ENCODE peak calls at places on chromosomes 7 and 10, in seven cellular contexts. R, X, D, B, Q, H and N are unnamed samples.

GRCh38 chr10:103525901-103526300 is 32.4 kb downstream of the NEURL1 start:
- DNase-seq in R (no peak), X (no peak), D (no peak), B (no peak), Q (no peak), H (no peak), N (no peak)

GRCh38 chr7:151014950-151015349 is 9.3 kb downstream of the ATG9B start:
- DNase-seq in R (no peak), X (no peak), D (no peak), B (no peak), Q (no peak), H (no peak), N (no peak)

GRCh38 chr7:1898628-1899185 is 228.6 kb downstream of the ELFN1 start:
- DNase-seq in R (no peak), X (no peak), D (no peak), B (no peak), Q (no peak), H (no peak), N (no peak)

GRCh38 chr7:50346548-50347497 is 42.3 kb downstream of the IKZF1 start:
- DNase-seq in R (no peak), X (no peak), D (no peak), B (no peak), Q (no peak), H (no peak), N (no peak)

GRCh38 chr7:159099711-159100231 is 44.9 kb downstream of the VIPR2 start:
- DNase-seq in R (no peak), X (no peak), D (no peak), B (no peak), Q (no peak), H (no peak), N (no peak)

GRCh38 chr10:62306663-62307062 is 38.0 kb upstream of the RTKN2 start:
- DNase-seq in R (no peak), X (no peak), D (peak), B (no peak), Q (no peak), H (no peak), N (no peak)

GRCh38 chr10:69343905-69344304 is 65.6 kb downstream of the HK1 start:
- DNase-seq in R (no peak), X (no peak), D (no peak), B (no peak), Q (no peak), H (no peak), N (no peak)

GRCh38 chr7:613442-614140 is 93.9 kb upstream of the PDGFA start:
- DNase-seq in R (no peak), X (no peak), D (no peak), B (no peak), Q (no peak), H (no peak), N (no peak)

GRCh38 chr7:17952387-17952786 is 12.1 kb upstream of the SNX13 start:
- DNase-seq in R (no peak), X (no peak), D (no peak), B (no peak), Q (no peak), H (no peak), N (no peak)

GRCh38 chr10:3774018-3774813 is 10.8 kb downstream of the KLF6 start:
- DNase-seq in R (no peak), X (peak), D (no peak), B (no peak), Q (no peak), H (no peak), N (no peak)

GRCh38 chr10:124197301-124198148 is 104.1 kb upstream of the CHST15 start:
- DNase-seq in R (no peak), X (no peak), D (no peak), B (no peak), Q (no peak), H (no peak), N (no peak)

GRCh38 chr7:130987092-130987491 is 253.1 kb upstream of the KLF14 start:
- DNase-seq in R (no peak), X (peak), D (no peak), B (no peak), Q (no peak), H (no peak), N (no peak)

GRCh38 chr10:131789516-131789915 is 111.3 kb upstream of the PPP2R2D start:
- DNase-seq in R (no peak), X (no peak), D (no peak), B (no peak), Q (no peak), H (no peak), N (no peak)

GRCh38 chr10:125977206-125977605 is 80.8 kb downstream of the FANK1 start:
- DNase-seq in R (no peak), X (no peak), D (no peak), B (no peak), Q (no peak), H (no peak), N (no peak)

GRCh38 chr10:132684164-132684891 is 101.6 kb downstream of the NKX6-2 start:
- DNase-seq in R (no peak), X (peak), D (no peak), B (peak), Q (no peak), H (no peak), N (peak)

GRCh38 chr7:55469271-55469681 is 103.0 kb downstream of the VOPP1 start:
- DNase-seq in R (peak), X (no peak), D (peak), B (no peak), Q (peak), H (peak), N (no peak)

GRCh38 chr7:56007167-56007652 is 42.8 kb downstream of the NIPSNAP2 start:
- DNase-seq in R (no peak), X (no peak), D (no peak), B (no peak), Q (no peak), H (no peak), N (no peak)

GRCh38 chr10:44513592-44513991 is 128.7 kb upstream of the CXCL12 start:
- DNase-seq in R (no peak), X (no peak), D (no peak), B (peak), Q (no peak), H (no peak), N (no peak)

GRCh38 chr7:123260428-123260960 is 60.7 kb upstream of the SLC13A1 start:
- DNase-seq in R (no peak), X (no peak), D (no peak), B (no peak), Q (no peak), H (no peak), N (no peak)

GRCh38 chr10:80468806-80469421 is 14.8 kb downstream of the TSPAN14 start:
- DNase-seq in R (no peak), X (peak), D (no peak), B (no peak), Q (no peak), H (no peak), N (no peak)

GRCh38 chr7:113774182-113774807 is 144.5 kb downstream of the PPP1R3A start:
- DNase-seq in R (peak), X (no peak), D (no peak), B (peak), Q (no peak), H (no peak), N (peak)

GRCh38 chr10:103814626-103815370 is 40.6 kb downstream of the SH3PXD2A start:
- DNase-seq in R (no peak), X (no peak), D (no peak), B (no peak), Q (no peak), H (no peak), N (no peak)

GRCh38 chr7:9307131-9307530 is 873.7 kb downstream of the NXPH1 start:
- DNase-seq in R (no peak), X (no peak), D (no peak), B (no peak), Q (no peak), H (no peak), N (no peak)

GRCh38 chr7:33452805-33453502 is 323.6 kb downstream of the BBS9 start:
- DNase-seq in R (no peak), X (no peak), D (no peak), B (peak), Q (no peak), H (no peak), N (no peak)

GRCh38 chr10:79197558-79197957 is 128.8 kb downstream of the ZMIZ1 start:
- DNase-seq in R (no peak), X (no peak), D (no peak), B (no peak), Q (no peak), H (no peak), N (no peak)

GRCh38 chr10:87915989-87916388 is 52.6 kb downstream of the PTEN start:
- DNase-seq in R (no peak), X (no peak), D (no peak), B (no peak), Q (no peak), H (no peak), N (no peak)

GRCh38 chr10:102856758-102857424 is 2.8 kb downstream of the BORCS7 start:
- DNase-seq in R (no peak), X (no peak), D (no peak), B (no peak), Q (no peak), H (no peak), N (no peak)

GRCh38 chr10:63588436-63589180 is 67.4 kb downstream of the REEP3 start:
- DNase-seq in R (no peak), X (no peak), D (no peak), B (no peak), Q (no peak), H (no peak), N (no peak)

GRCh38 chr7:39845011-39845410 is 105.0 kb upstream of the CDK13 start:
- DNase-seq in R (no peak), X (no peak), D (no peak), B (peak), Q (no peak), H (no peak), N (no peak)

GRCh38 chr7:39271386-39271785 is 293.7 kb downstream of the POU6F2 start:
- DNase-seq in R (peak), X (no peak), D (no peak), B (no peak), Q (no peak), H (peak), N (no peak)

GRCh38 chr7:151755131-151755787 is 121.7 kb downstream of the PRKAG2 start:
- DNase-seq in R (no peak), X (no peak), D (no peak), B (peak), Q (no peak), H (no peak), N (no peak)

GRCh38 chr7:90720970-90721768 is 125.0 kb downstream of the CDK14 start:
- DNase-seq in R (no peak), X (no peak), D (no peak), B (peak), Q (no peak), H (no peak), N (no peak)